ENCODE peak calls at places on chromosomes 5 and 9, in six cellular contexts. Y is mesendoderm, S is neuronal stem cell, U is IMR-90, G is H1, I is mesenchymal stem cell. R is an unnamed sample.

GRCh38 chr5:44334622-44335021 is 54.6 kb downstream of the FGF10 start:
- DNase-seq in G (no peak), S (no peak), I (no peak), Y (no peak), U (no peak), R (no peak)

GRCh38 chr9:116275418-116276295 is 122.1 kb downstream of the PAPPA start:
- DNase-seq in Y (peak), U (peak), S (no peak), I (peak), G (no peak), R (no peak)

GRCh38 chr9:114898741-114899140 is 31.6 kb downstream of the TNFSF8 start:
- DNase-seq in S (no peak), Y (peak), G (no peak), U (no peak), I (peak), R (no peak)

GRCh38 chr5:107668154-107668932 is 2.4 kb downstream of the EFNA5 start:
- DNase-seq in S (no peak), Y (peak), G (no peak), I (no peak), U (no peak), R (no peak)

GRCh38 chr5:157271740-157272271 is 5.9 kb downstream of the CYFIP2 start:
- DNase-seq in U (no peak), I (no peak), Y (no peak), S (no peak), G (no peak), R (no peak)

GRCh38 chr5:168987540-168988300 is 313.2 kb downstream of the SLIT3 start:
- DNase-seq in U (peak), Y (peak), G (peak), I (peak), S (peak), R (peak)

GRCh38 chr9:70601000-70601929 is 186.8 kb upstream of the KLF9 start:
- DNase-seq in S (no peak), G (no peak), U (peak), Y (no peak), I (peak), R (no peak)

GRCh38 chr9:89519393-89519805 is 21.5 kb upstream of the SEMA4D start:
- DNase-seq in U (peak), Y (no peak), I (peak), G (no peak), S (no peak), R (peak)

GRCh38 chr5:176844706-176845391 is 34.5 kb downstream of the UNC5A start:
- DNase-seq in U (peak), Y (no peak), G (no peak), S (no peak), I (no peak), R (no peak)

GRCh38 chr5:163245584-163245983 is 191.8 kb upstream of the CCNG1 start:
- DNase-seq in I (no peak), Y (peak), U (no peak), S (no peak), G (no peak), R (no peak)

GRCh38 chr9:124720429-124721108 is 50.5 kb downstream of the NR6A1 start:
- DNase-seq in Y (no peak), U (no peak), I (no peak), S (no peak), G (no peak), R (no peak)

GRCh38 chr9:127498298-127498697 is 47.0 kb downstream of the LRSAM1 start:
- DNase-seq in S (no peak), G (no peak), I (no peak), Y (no peak), U (no peak), R (no peak)

GRCh38 chr9:38641985-38642864 is 21.8 kb upstream of the ANKRD18A start:
- DNase-seq in U (peak), G (peak), Y (peak), I (peak), S (peak), R (no peak)

GRCh38 chr9:116149844-116150243 is 3.7 kb upstream of the PAPPA start:
- DNase-seq in Y (peak), U (no peak), G (peak), I (peak), S (peak), R (peak)

GRCh38 chr9:88056876-88057275 is 81.4 kb downstream of the SPATA31C2 start:
- DNase-seq in S (no peak), U (peak), I (peak), G (no peak), Y (peak), R (peak)

GRCh38 chr9:16811987-16812685 is 58.3 kb downstream of the BNC2 start:
- DNase-seq in G (no peak), Y (no peak), S (no peak), U (no peak), I (no peak), R (no peak)

GRCh38 chr5:11281842-11282241 is 520.8 kb upstream of the DAP start:
- DNase-seq in Y (no peak), S (no peak), U (no peak), I (no peak), G (no peak), R (no peak)

GRCh38 chr5:176771102-176771845 is 39.1 kb upstream of the UNC5A start:
- DNase-seq in G (no peak), I (no peak), U (no peak), S (no peak), Y (no peak), R (no peak)

GRCh38 chr5:159963967-159964366 is 45.0 kb upstream of the TTC1 start:
- DNase-seq in Y (no peak), I (no peak), G (no peak), S (no peak), U (no peak), R (no peak)

GRCh38 chr5:93208156-93208895 is 372.7 kb downstream of the NR2F1-AS1 start:
- DNase-seq in G (no peak), S (no peak), Y (no peak), I (peak), U (no peak), R (no peak)

GRCh38 chr9:129412814-129413536 is 207.9 kb downstream of the C9orf50 start:
- DNase-seq in G (no peak), S (no peak), Y (peak), I (peak), U (peak), R (peak)
- H3K4me3 ChIP-seq in G (peak), S (peak), Y (no peak), I (peak), U (peak), R (peak)

GRCh38 chr5:139167952-139168720 is 30.0 kb downstream of the SIL1 start:
- DNase-seq in G (no peak), S (no peak), I (no peak), Y (peak), U (no peak), R (no peak)
- H2BK5ac ChIP-seq in G (no peak), S (no peak), I (no peak), Y (no peak), U (no peak), R (no peak)

GRCh38 chr5:96121362-96121761 is 159.7 kb upstream of the ELL2 start:
- DNase-seq in I (no peak), U (no peak), G (no peak), S (no peak), Y (no peak), R (no peak)

GRCh38 chr5:96120120-96120519 is 158.5 kb upstream of the ELL2 start:
- DNase-seq in S (no peak), G (no peak), U (no peak), I (no peak), Y (peak), R (peak)

GRCh38 chr5:96115467-96115812 is 153.8 kb upstream of the ELL2 start:
- DNase-seq in G (no peak), S (no peak), Y (no peak), U (no peak), I (no peak), R (no peak)

GRCh38 chr5:96114736-96115466 is 153.2 kb upstream of the ELL2 start:
- DNase-seq in U (peak), G (no peak), S (no peak), Y (no peak), I (peak), R (peak)

DNA sequence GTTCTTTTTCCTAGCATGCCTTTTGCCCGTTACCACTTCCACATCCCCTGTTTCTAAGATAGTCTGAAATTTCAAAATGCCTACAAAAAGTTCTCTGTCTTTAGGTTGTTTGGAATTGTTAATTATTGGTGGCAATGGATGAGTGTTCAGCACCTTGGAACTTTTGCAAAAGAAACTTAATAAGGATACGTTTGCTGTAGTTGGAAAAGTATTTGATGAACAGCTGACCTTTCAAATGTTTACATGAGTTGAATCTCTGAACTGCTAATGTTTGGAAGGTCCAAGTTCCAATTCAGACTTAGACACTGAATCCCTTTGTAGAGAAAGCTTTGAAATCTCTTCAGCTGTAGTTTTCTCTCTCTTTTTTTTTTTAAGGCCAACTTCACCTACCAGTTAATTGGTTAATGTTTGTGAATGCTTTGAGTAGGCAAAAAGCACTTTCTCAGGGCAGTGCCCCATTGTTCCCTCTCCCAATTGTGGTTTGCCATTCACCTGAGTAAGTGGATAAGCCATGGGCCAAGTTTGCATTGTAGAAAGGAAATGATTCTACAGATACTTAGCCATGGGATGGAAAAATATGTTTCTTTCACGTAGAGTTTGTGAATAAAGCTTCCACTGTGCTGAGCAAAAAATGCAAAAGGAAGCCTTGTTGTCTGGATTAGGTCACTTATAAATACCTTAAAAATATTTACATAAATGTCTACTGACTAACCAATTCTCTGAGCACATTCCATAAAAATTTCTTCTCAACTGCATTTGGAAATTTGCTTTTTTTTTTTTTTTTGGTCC is 156.4 kb upstream of the ELL2 start:
- DNase-seq in G (no peak), I (peak), U (peak), Y (no peak), S (no peak), R (no peak)
- H3K4me3 ChIP-seq in G (no peak), I (no peak), U (no peak), Y (no peak), S (no peak), R (no peak)

GRCh38 chr5:43063731-43064171 is 23.6 kb upstream of the ANXA2R start:
- DNase-seq in S (no peak), Y (peak), I (no peak), G (no peak), U (no peak), R (peak)

GRCh38 chr5:43068037-43068436 is 27.9 kb upstream of the ANXA2R start:
- DNase-seq in I (no peak), S (no peak), Y (no peak), G (no peak), U (no peak), R (no peak)

GRCh38 chr5:43066799-43067741 is 27.0 kb upstream of the ANXA2R start:
- DNase-seq in S (peak), I (peak), Y (peak), U (peak), G (peak), R (peak)

GRCh38 chr5:43066231-43066798 is 26.2 kb upstream of the ANXA2R start:
- DNase-seq in Y (peak), S (peak), I (peak), G (peak), U (peak), R (peak)

DNA sequence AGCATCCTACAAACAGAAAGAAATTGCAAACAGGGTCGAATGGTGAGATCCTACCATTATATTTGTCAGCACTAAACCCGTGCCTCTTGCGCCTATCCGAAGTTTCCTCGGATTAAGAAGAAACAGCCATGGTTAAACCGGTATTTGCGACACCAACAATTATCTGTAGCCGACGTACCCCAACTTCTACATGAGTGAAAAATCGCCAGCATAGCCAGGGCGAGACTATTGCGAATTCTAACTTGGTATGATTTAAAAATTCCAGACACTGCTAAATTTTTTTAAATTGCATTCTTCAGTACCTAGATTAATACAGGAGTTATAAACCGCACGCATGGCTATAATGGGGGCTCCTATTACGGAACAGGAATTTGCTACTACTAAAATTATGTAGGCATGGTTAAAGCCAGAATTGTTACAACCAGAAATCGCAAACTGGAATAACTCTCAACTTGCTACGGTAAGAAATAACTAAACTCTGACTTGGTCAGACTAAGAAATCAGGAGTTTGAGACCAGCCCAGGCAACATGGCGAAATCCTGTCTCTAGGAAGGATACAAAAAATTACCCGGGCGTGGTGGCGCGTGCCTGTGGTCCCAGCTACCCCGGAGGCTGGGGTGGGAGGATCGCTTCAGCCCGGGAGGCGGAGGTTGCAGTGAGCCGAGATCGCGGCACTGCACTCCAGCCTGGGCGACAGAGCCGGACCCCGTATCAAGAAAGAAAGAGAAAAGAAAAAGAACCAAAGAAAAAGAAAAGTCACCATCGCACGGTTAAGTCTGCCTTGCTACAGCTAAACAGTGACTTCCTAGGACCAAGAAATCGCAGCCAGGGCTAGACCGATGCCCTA is 25.5 kb upstream of the ANXA2R start:
- DNase-seq in G (no peak), Y (peak), I (peak), U (peak), S (peak), R (peak)
- H2BK5ac ChIP-seq in G (no peak), Y (peak), I (peak), U (peak), S (peak), R (peak)